ENCODE peak calls at places on chromosomes 7 and 10, in four cellular contexts. C is CD4-positive, alpha-beta memory T cell; D is GM12891; X is activated naive CD4-positive, alpha-beta T cell treated with Interleukin-2 at 50 U/mL for 16 hours. V is an unnamed sample.

GRCh38 chr10:31146496-31147219 is 115.0 kb upstream of the ZNF438 start:
- DNase-seq in C (no peak), D (no peak), X (no peak), V (no peak)

GRCh38 chr10:74081192-74081803 is 69.3 kb downstream of the AP3M1 start:
- DNase-seq in C (peak), D (no peak), X (peak), V (peak)

GRCh38 chr10:90592903-90593302 is 264.9 kb downstream of the HTR7 start:
- DNase-seq in C (no peak), D (peak), X (no peak), V (peak)

GRCh38 chr7:111159426-111159825 is 68.5 kb downstream of the LRRN3 start:
- DNase-seq in C (no peak), D (no peak), X (no peak), V (no peak)

GRCh38 chr10:20007426-20007825 is 191.2 kb downstream of the PLXDC2 start:
- DNase-seq in C (no peak), D (no peak), X (no peak), V (no peak)

GRCh38 chr10:78980354-78980753 is 88.4 kb upstream of the ZMIZ1 start:
- DNase-seq in C (no peak), D (no peak), X (no peak), V (no peak)

GRCh38 chr10:89518876-89519842 is 16.2 kb downstream of the SLC16A12 start:
- DNase-seq in C (no peak), D (no peak), X (no peak), V (no peak)

GRCh38 chr10:67669978-67670377 is 26.0 kb downstream of the CTNNA3 start:
- DNase-seq in C (no peak), D (no peak), X (no peak), V (no peak)

GRCh38 chr7:98293265-98293664 is 11.8 kb downstream of the BRI3 start:
- DNase-seq in C (no peak), D (no peak), X (no peak), V (no peak)

GRCh38 chr7:118918556-118918955 is 694.1 kb downstream of the ANKRD7 start:
- DNase-seq in C (no peak), D (no peak), X (no peak), V (no peak)

GRCh38 chr10:12540341-12540781 is 191.0 kb downstream of the CAMK1D start:
- DNase-seq in C (no peak), D (no peak), X (no peak), V (no peak)

GRCh38 chr10:11018426-11018818 is 750 bp downstream of the CELF2 start:
- DNase-seq in C (no peak), D (no peak), X (peak), V (no peak)

GRCh38 chr7:137439829-137440433 is 96.4 kb upstream of the PTN start:
- DNase-seq in C (no peak), D (no peak), X (no peak), V (no peak)

GRCh38 chr7:132154695-132155471 is 421.4 kb downstream of the PLXNA4 start:
- DNase-seq in C (no peak), D (no peak), X (no peak), V (no peak)

GRCh38 chr10:103828587-103829186 is 26.7 kb downstream of the SH3PXD2A start:
- DNase-seq in C (no peak), D (no peak), X (no peak), V (no peak)

GRCh38 chr10:132362151-132362611 is 30.2 kb downstream of the LRRC27 start:
- DNase-seq in C (no peak), D (no peak), X (no peak), V (no peak)

GRCh38 chr7:12963435-12963834 is 276.0 kb downstream of the ARL4A start:
- DNase-seq in C (no peak), D (no peak), X (no peak), V (no peak)

GRCh38 chr10:103707956-103708626 is 147.3 kb downstream of the SH3PXD2A start:
- DNase-seq in C (no peak), D (no peak), X (no peak), V (no peak)

GRCh38 chr10:132559538-132559937 is 22.0 kb downstream of the INPP5A start:
- DNase-seq in C (no peak), D (no peak), X (no peak), V (no peak)

GRCh38 chr10:100553929-100554328 is 18.2 kb downstream of the HIF1AN start:
- DNase-seq in C (no peak), D (no peak), X (no peak), V (no peak)